ENCODE peak calls at places on chromosomes 2 and 18, in five cellular contexts. One of them, this sample, is unnamed.

GRCh38 chr18:8525692-8526091 is 83.5 kb upstream of the RAB12 start:
- DNase-seq in renal cortical epithelial cell: no peak
- DNase-seq in M059J: no peak
- DNase-seq in mesendoderm: peak; percentile 46
- DNase-seq in left lung: no peak
- DNase-seq in this sample: no peak

GRCh38 chr2:210546424-210547223 is 9.8 kb upstream of the CPS1 start:
- DNase-seq in renal cortical epithelial cell: no peak
- DNase-seq in M059J: peak; percentile 1
- DNase-seq in mesendoderm: no peak
- DNase-seq in left lung: no peak
- DNase-seq in this sample: no peak

GRCh38 chr18:73891572-73892421 is 255.8 kb downstream of the FBXO15 start:
- DNase-seq in renal cortical epithelial cell: no peak
- DNase-seq in M059J: no peak
- DNase-seq in mesendoderm: peak; percentile 82
- DNase-seq in left lung: peak; percentile 58
- DNase-seq in this sample: no peak

GRCh38 chr2:109173311-109174171 is 44.5 kb downstream of the SH3RF3 start:
- DNase-seq in renal cortical epithelial cell: no peak
- DNase-seq in M059J: peak; percentile 87
- DNase-seq in mesendoderm: peak; percentile 74
- DNase-seq in left lung: no peak
- DNase-seq in this sample: peak; percentile 86

GRCh38 chr18:36152781-36153180 is 23.1 kb downstream of the ELP2 start:
- DNase-seq in renal cortical epithelial cell: peak; percentile 60
- DNase-seq in M059J: peak; percentile 30
- DNase-seq in mesendoderm: no peak
- DNase-seq in left lung: no peak
- DNase-seq in this sample: no peak

GRCh38 chr18:5543036-5543671 is 643 bp downstream of the EPB41L3 start:
- DNase-seq in renal cortical epithelial cell: no peak
- DNase-seq in M059J: no peak
- DNase-seq in mesendoderm: peak; percentile 65
- DNase-seq in left lung: peak; percentile 78
- DNase-seq in this sample: peak; percentile 53

GRCh38 chr2:28751956-28752607 is 452 bp downstream of the PPP1CB start:
- DNase-seq in renal cortical epithelial cell: no peak
- DNase-seq in M059J: peak; percentile 23
- DNase-seq in mesendoderm: peak; percentile 29
- DNase-seq in left lung: no peak
- DNase-seq in this sample: peak; percentile 35

GRCh38 chr2:226690471-226691024 is 109.1 kb downstream of the IRS1 start:
- DNase-seq in renal cortical epithelial cell: no peak
- DNase-seq in M059J: no peak
- DNase-seq in mesendoderm: no peak
- DNase-seq in left lung: no peak
- DNase-seq in this sample: no peak

GRCh38 chr2:84631047-84631446 is 114.7 kb downstream of the DNAH6 start:
- DNase-seq in renal cortical epithelial cell: peak; percentile 77
- DNase-seq in M059J: peak; percentile 30
- DNase-seq in mesendoderm: peak; percentile 34
- DNase-seq in left lung: no peak
- DNase-seq in this sample: peak; percentile 65

GRCh38 chr2:67516899-67517530 is 119.9 kb downstream of the ETAA1 start:
- DNase-seq in renal cortical epithelial cell: no peak
- DNase-seq in M059J: peak; percentile 30
- DNase-seq in mesendoderm: no peak
- DNase-seq in left lung: no peak
- DNase-seq in this sample: peak; percentile 50

GRCh38 chr2:224442092-224442999 is 40.4 kb upstream of the FAM124B start:
- DNase-seq in renal cortical epithelial cell: peak; percentile 39
- DNase-seq in M059J: peak; percentile 21
- DNase-seq in mesendoderm: no peak
- DNase-seq in left lung: peak; percentile 81
- DNase-seq in this sample: peak; percentile 60

GRCh38 chr2:147525724-147526489 is 318.9 kb upstream of the ACVR2A start:
- DNase-seq in renal cortical epithelial cell: peak; percentile 61
- DNase-seq in M059J: no peak
- DNase-seq in mesendoderm: no peak
- DNase-seq in left lung: no peak
- DNase-seq in this sample: no peak

GRCh38 chr2:174985624-174986023 is 19.6 kb downstream of the CHN1 start:
- DNase-seq in renal cortical epithelial cell: peak; percentile 42
- DNase-seq in M059J: peak; percentile 20
- DNase-seq in mesendoderm: no peak
- DNase-seq in left lung: no peak
- DNase-seq in this sample: peak; percentile 16

GRCh38 chr2:230472619-230473018 is 56.6 kb downstream of the SP100 start:
- DNase-seq in renal cortical epithelial cell: peak; percentile 57
- DNase-seq in M059J: peak; percentile 75
- DNase-seq in mesendoderm: no peak
- DNase-seq in left lung: no peak
- DNase-seq in this sample: peak; percentile 40

GRCh38 chr2:49270091-49270490 is 115.8 kb upstream of the FSHR start:
- DNase-seq in renal cortical epithelial cell: no peak
- DNase-seq in M059J: no peak
- DNase-seq in mesendoderm: no peak
- DNase-seq in left lung: no peak
- DNase-seq in this sample: no peak

GRCh38 chr2:64036343-64036742 is 17.1 kb upstream of the VPS54 start:
- DNase-seq in renal cortical epithelial cell: peak; percentile 61
- DNase-seq in M059J: peak; percentile 76
- DNase-seq in mesendoderm: no peak
- DNase-seq in left lung: no peak
- DNase-seq in this sample: peak; percentile 50

GRCh38 chr2:15814946-15815345 is 125.4 kb upstream of the MYCN start:
- DNase-seq in renal cortical epithelial cell: no peak
- DNase-seq in M059J: no peak
- DNase-seq in mesendoderm: no peak
- DNase-seq in left lung: no peak
- DNase-seq in this sample: no peak

GRCh38 chr18:34709631-34710429 is at the start of gene DTNA:
- DNase-seq in renal cortical epithelial cell: peak; percentile 95
- DNase-seq in M059J: peak; percentile 93
- DNase-seq in mesendoderm: peak; percentile 80
- DNase-seq in left lung: no peak
- DNase-seq in this sample: peak; percentile 69

GRCh38 chr18:61001138-61001537 is 332.1 kb upstream of the CDH20 start:
- DNase-seq in renal cortical epithelial cell: no peak
- DNase-seq in M059J: no peak
- DNase-seq in mesendoderm: no peak
- DNase-seq in left lung: no peak
- DNase-seq in this sample: no peak

GRCh38 chr2:161417428-161418274 is 1.6 kb downstream of the TBR1 start:
- DNase-seq in renal cortical epithelial cell: no peak
- DNase-seq in M059J: no peak
- DNase-seq in mesendoderm: peak; percentile 54
- DNase-seq in left lung: no peak
- DNase-seq in this sample: no peak

GRCh38 chr2:176115883-176116813 is at the start of gene HOXD10:
- DNase-seq in renal cortical epithelial cell: peak; percentile 82
- DNase-seq in M059J: no peak
- DNase-seq in mesendoderm: peak; percentile 88
- DNase-seq in left lung: peak; percentile 78
- DNase-seq in this sample: peak; percentile 86

GRCh38 chr2:189394525-189394924 is 46.7 kb upstream of the WDR75 start:
- DNase-seq in renal cortical epithelial cell: no peak
- DNase-seq in M059J: no peak
- DNase-seq in mesendoderm: no peak
- DNase-seq in left lung: no peak
- DNase-seq in this sample: no peak

GRCh38 chr2:125313806-125314205 is 1288.7 kb downstream of the CNTNAP5 start:
- DNase-seq in renal cortical epithelial cell: peak; percentile 1
- DNase-seq in M059J: peak; percentile 1
- DNase-seq in mesendoderm: peak; percentile 30
- DNase-seq in left lung: no peak
- DNase-seq in this sample: no peak

GRCh38 chr2:238528953-238529781 is 102.4 kb downstream of the ASB1 start:
- DNase-seq in renal cortical epithelial cell: no peak
- DNase-seq in M059J: peak; percentile 12
- DNase-seq in mesendoderm: no peak
- DNase-seq in left lung: no peak
- DNase-seq in this sample: peak; percentile 59

GRCh38 chr2:229153307-229153706 is 117.8 kb downstream of the PID1 start:
- DNase-seq in renal cortical epithelial cell: no peak
- DNase-seq in M059J: peak; percentile 32
- DNase-seq in mesendoderm: no peak
- DNase-seq in left lung: no peak
- DNase-seq in this sample: no peak

GRCh38 chr2:939936-940620 is 10.6 kb upstream of the SNTG2 start:
- DNase-seq in renal cortical epithelial cell: no peak
- DNase-seq in M059J: no peak
- DNase-seq in mesendoderm: no peak
- DNase-seq in left lung: no peak
- DNase-seq in this sample: peak; percentile 81

GRCh38 chr2:7572460-7572859 is 655.2 kb downstream of the RNF144A start:
- DNase-seq in renal cortical epithelial cell: no peak
- DNase-seq in M059J: no peak
- DNase-seq in mesendoderm: no peak
- DNase-seq in left lung: no peak
- DNase-seq in this sample: no peak

GRCh38 chr2:9771481-9772017 is 71.7 kb upstream of the TAF1B start:
- DNase-seq in renal cortical epithelial cell: peak; percentile 71
- DNase-seq in M059J: peak; percentile 86
- DNase-seq in mesendoderm: no peak
- DNase-seq in left lung: peak; percentile 51
- DNase-seq in this sample: peak; percentile 95

GRCh38 chr18:59516356-59517155 is 157.5 kb upstream of the LMAN1 start:
- DNase-seq in renal cortical epithelial cell: peak; percentile 90
- DNase-seq in M059J: peak; percentile 95
- DNase-seq in mesendoderm: peak; percentile 97
- DNase-seq in left lung: no peak
- DNase-seq in this sample: peak; percentile 71

GRCh38 chr2:32423536-32423935 is 66.7 kb downstream of the BIRC6 start:
- DNase-seq in renal cortical epithelial cell: no peak
- DNase-seq in M059J: peak; percentile 20
- DNase-seq in mesendoderm: no peak
- DNase-seq in left lung: no peak
- DNase-seq in this sample: no peak

GRCh38 chr2:62785216-62785615 is 79.7 kb downstream of the EHBP1 start:
- DNase-seq in renal cortical epithelial cell: no peak
- DNase-seq in M059J: peak; percentile 64
- DNase-seq in mesendoderm: no peak
- DNase-seq in left lung: no peak
- DNase-seq in this sample: no peak

GRCh38 chr2:15941483-15941853 is 1.1 kb downstream of the MYCN start:
- DNase-seq in renal cortical epithelial cell: no peak
- DNase-seq in M059J: no peak
- DNase-seq in mesendoderm: peak; percentile 92
- DNase-seq in left lung: peak; percentile 62
- DNase-seq in this sample: peak; percentile 11

GRCh38 chr2:169131587-169132512 is 62.5 kb downstream of the DHRS9 start:
- DNase-seq in renal cortical epithelial cell: peak; percentile 69
- DNase-seq in M059J: peak; percentile 48
- DNase-seq in mesendoderm: peak; percentile 59
- DNase-seq in left lung: no peak
- DNase-seq in this sample: peak; percentile 52

This sample was measured in AG20443.